ENCODE peak calls at places on chromosome 22, in eight cellular contexts. D is stomach, K is IMR-90, Q is ovary, T is A549, X is thyroid gland, A is prostate gland, Y is breast epithelium. B is an unnamed sample. For H3K4me1, the result is how much of the 10 kb centered on the place peaks cover.

GRCh38 chr22:48748860-48749554 is 1078.7 kb downstream of the BRD1 start:
- DNase-seq in D (peak), K (no peak), Q (no peak), T (no peak), X (no peak), A (peak), Y (peak), B (no peak)

GRCh38 chr22:49153921-49154320 is 673.8 kb downstream of the BRD1 start:
- DNase-seq in D (no peak), K (no peak), Q (no peak), T (no peak), X (no peak), A (no peak), Y (no peak), B (no peak)

GRCh38 chr22:29270475-29271271 is 2.6 kb downstream of the EWSR1 start:
- DNase-seq in D (no peak), K (peak), Q (no peak), T (no peak), X (no peak), A (no peak), Y (no peak), B (no peak)

GRCh38 chr22:27116295-27116694 is 458.9 kb downstream of the MIAT start:
- DNase-seq in D (no peak), K (no peak), Q (no peak), T (no peak), X (no peak), A (peak), Y (no peak), B (no peak)

GRCh38 chr22:16609548-16610261 is 17.1 kb upstream of the CCT8L2 start:
- DNase-seq in D (no peak), K (no peak), Q (no peak), T (no peak), X (no peak), A (no peak), Y (no peak), B (no peak)

GRCh38 chr22:27344546-27344945 is 457.0 kb downstream of the MN1 start:
- DNase-seq in D (no peak), K (no peak), Q (no peak), T (no peak), X (peak), A (no peak), Y (no peak), B (no peak)

GRCh38 chr22:46583571-46583970 is 36.6 kb upstream of the GRAMD4 start:
- DNase-seq in D (no peak), K (no peak), Q (no peak), T (no peak), X (no peak), A (no peak), Y (no peak), B (no peak)

GRCh38 chr22:49320714-49321476 is 506.8 kb downstream of the BRD1 start:
- DNase-seq in D (peak), K (no peak), Q (no peak), T (no peak), X (no peak), A (no peak), Y (no peak), B (no peak)

GRCh38 chr22:50633771-50634170 is 5.8 kb upstream of the ARSA start:
- DNase-seq in D (peak), K (no peak), Q (no peak), T (no peak), X (no peak), A (no peak), Y (no peak), B (no peak)

GRCh38 chr22:50220603-50221409 is 20.0 kb downstream of the SELENOO start:
- DNase-seq in D (no peak), K (no peak), Q (no peak), T (no peak), X (no peak), A (no peak), Y (no peak), B (peak)

GRCh38 chr22:50148991-50149721 is 21.4 kb upstream of the PANX2 start:
- DNase-seq in D (peak), K (peak), Q (no peak), T (peak), X (peak), A (peak), Y (no peak), B (peak)

GRCh38 chr22:23119492-23120414 is 22.0 kb downstream of the RSPH14 start:
- DNase-seq in D (no peak), K (no peak), Q (no peak), T (no peak), X (no peak), A (no peak), Y (no peak), B (no peak)

GRCh38 chr22:49694462-49695260 is 133.0 kb downstream of the BRD1 start:
- DNase-seq in D (peak), K (no peak), Q (no peak), T (no peak), X (no peak), A (no peak), Y (peak), B (no peak)

GRCh38 chr22:38753894-38754246 is 1.9 kb downstream of the SUN2 start:
- DNase-seq in D (no peak), K (no peak), Q (no peak), T (no peak), X (no peak), A (no peak), Y (no peak), B (no peak)

GRCh38 chr22:47174096-47174495 is 411.6 kb downstream of the TBC1D22A start:
- DNase-seq in D (no peak), K (no peak), Q (no peak), T (no peak), X (peak), A (no peak), Y (peak), B (peak)

GRCh38 chr22:20466659-20467379 is 28.8 kb downstream of the KLHL22 start:
- DNase-seq in D (no peak), K (no peak), Q (no peak), T (no peak), X (peak), A (no peak), Y (no peak), B (no peak)

GRCh38 chr22:24951942-24952836 is at the start of gene KIAA1671:
- DNase-seq in D (peak), K (peak), Q (peak), T (peak), X (peak), A (peak), Y (peak), B (peak)
- TF ChIP-seq POLR2A in D (no peak), K (no peak), Q (peak), T (peak), X (peak), A (peak), Y (no peak), B (peak)

GRCh38 chr22:36324414-36324813 is 63.4 kb downstream of the MYH9 start:
- DNase-seq in D (no peak), K (no peak), Q (no peak), T (no peak), X (no peak), A (no peak), Y (no peak), B (no peak)
- H3K4me1 ChIP-seq in D (half or more), K (half or more), Q (under half), T (under half), X (half or more), A (half or more), Y (under half), B (half or more)

DNA sequence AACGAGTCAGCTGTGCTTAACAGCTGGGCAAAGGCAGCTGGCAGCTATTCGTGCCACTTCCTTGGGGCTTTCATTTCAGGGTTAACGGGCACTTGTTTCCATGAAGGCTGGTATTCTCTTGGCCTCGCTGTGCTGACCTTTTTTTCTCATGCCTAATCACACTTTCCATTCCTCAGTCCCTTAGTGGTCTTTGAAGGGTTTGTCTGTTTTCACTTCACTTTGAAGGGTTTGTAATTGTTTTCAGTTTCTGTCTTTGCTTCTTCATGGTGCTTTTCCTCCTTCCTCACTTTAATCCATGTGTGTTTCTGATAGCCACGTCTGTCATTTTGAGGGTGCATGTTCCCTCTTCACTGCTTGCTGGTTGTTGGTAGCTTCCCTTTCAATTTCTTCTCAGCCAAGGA is 24.6 kb downstream of the PPIL2 start:
- DNase-seq in D (no peak), K (no peak), Q (no peak), T (no peak), X (peak), A (no peak), Y (no peak), B (no peak)
- TF ChIP-seq POLR2A in D (no peak), K (no peak), Q (no peak), T (no peak), X (no peak), A (no peak), Y (no peak), B (no peak)

DNA sequence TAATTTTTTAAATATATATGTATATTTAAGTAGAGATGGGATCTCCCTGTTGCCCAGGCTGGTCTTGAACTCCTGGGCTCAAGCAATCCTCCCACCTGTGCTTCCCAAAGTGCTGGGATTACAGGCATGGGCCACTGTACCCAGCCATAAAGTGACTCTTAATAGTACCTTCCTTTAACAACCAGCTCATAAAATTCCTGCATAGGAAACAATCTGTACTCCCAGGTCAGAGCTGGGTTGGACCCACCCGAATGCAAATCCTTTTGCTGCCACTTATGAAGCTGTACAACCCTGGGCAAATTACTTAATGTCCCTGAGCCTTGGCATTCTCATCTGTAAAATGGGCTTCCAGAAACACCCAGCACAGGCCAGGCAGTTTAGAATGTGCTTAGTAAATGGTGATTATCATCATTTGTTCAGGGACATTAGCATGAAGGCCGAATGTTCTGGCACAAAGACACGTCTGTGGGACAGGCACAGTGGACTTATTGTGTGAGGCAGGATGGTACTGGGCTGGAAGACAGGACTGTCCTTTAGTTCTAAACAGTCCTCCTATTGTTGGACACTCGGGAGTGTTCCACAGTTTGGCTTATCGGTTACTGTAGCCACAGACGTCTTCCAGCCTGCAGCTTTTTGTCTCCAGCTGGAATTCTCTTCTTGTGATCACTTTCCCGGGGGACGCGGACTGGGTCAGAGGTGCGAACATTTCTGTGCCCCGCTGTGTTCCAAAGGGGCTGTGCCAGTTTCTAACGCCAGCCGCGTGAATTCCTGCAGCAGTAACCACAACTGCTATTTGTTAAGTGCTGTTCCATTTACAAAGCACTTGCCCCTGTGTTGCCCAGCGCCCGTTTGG is 6.0 kb downstream of the PDXP start:
- DNase-seq in D (no peak), K (no peak), Q (no peak), T (no peak), X (no peak), A (no peak), Y (no peak), B (no peak)
- H3K4me1 ChIP-seq in D (under half), K (under half), Q (under half), T (under half), X (under half), A (under half), Y (under half), B (under half)

GRCh38 chr22:25447067-25447688 is 117.3 kb upstream of the GRK3 start:
- DNase-seq in D (no peak), K (no peak), Q (no peak), T (no peak), X (peak), A (no peak), Y (no peak), B (no peak)

GRCh38 chr22:25451480-25452114 is 112.9 kb upstream of the GRK3 start:
- DNase-seq in D (no peak), K (peak), Q (no peak), T (no peak), X (no peak), A (no peak), Y (no peak), B (no peak)

GRCh38 chr22:25448435-25449051 is 115.9 kb upstream of the GRK3 start:
- DNase-seq in D (no peak), K (peak), Q (no peak), T (peak), X (peak), A (no peak), Y (no peak), B (no peak)

GRCh38 chr22:25449781-25450317 is 114.6 kb upstream of the GRK3 start:
- DNase-seq in D (no peak), K (no peak), Q (no peak), T (no peak), X (no peak), A (no peak), Y (no peak), B (no peak)

GRCh38 chr22:25447689-25448434 is 116.6 kb upstream of the GRK3 start:
- DNase-seq in D (peak), K (peak), Q (peak), T (peak), X (peak), A (peak), Y (peak), B (peak)
- TF ChIP-seq POLR2A in D (no peak), K (peak), Q (peak), T (peak), X (peak), A (no peak), Y (no peak), B (no peak)

GRCh38 chr22:42924436-42924835 is 67.4 kb upstream of the ARFGAP3 start:
- DNase-seq in D (no peak), K (no peak), Q (no peak), T (no peak), X (no peak), A (no peak), Y (no peak), B (no peak)

GRCh38 chr22:42927966-42928365 is 70.9 kb upstream of the ARFGAP3 start:
- DNase-seq in D (no peak), K (no peak), Q (no peak), T (no peak), X (no peak), A (no peak), Y (no peak), B (no peak)

GRCh38 chr22:42926768-42927167 is 69.7 kb upstream of the ARFGAP3 start:
- DNase-seq in D (no peak), K (no peak), Q (no peak), T (no peak), X (no peak), A (no peak), Y (no peak), B (no peak)

GRCh38 chr22:42926034-42926433 is 69.0 kb upstream of the ARFGAP3 start:
- DNase-seq in D (peak), K (no peak), Q (no peak), T (no peak), X (no peak), A (peak), Y (no peak), B (no peak)

DNA sequence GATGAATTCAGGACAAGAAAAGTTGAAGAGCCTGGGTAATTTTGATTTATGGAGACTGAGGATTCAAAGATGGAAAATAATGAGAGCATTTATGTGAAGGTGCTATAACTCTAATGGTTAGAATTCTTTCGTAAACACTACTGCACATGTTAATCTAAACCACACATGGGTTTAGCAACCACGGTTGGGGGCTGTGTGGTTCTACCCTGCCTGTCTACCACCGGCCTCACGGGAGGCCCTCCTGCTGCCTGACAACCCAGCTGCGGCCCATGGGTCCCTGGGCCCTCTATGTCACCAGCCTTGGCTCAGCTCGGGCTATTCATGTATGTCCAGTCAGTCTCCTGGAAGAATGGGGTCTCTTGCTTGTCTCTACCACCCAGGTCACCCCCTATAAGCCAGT is 68.5 kb upstream of the ARFGAP3 start:
- DNase-seq in D (no peak), K (no peak), Q (no peak), T (no peak), X (no peak), A (no peak), Y (no peak), B (no peak)
- H3K4me1 ChIP-seq in D (half or more), K (under half), Q (under half), T (half or more), X (half or more), A (under half), Y (under half), B (half or more)

GRCh38 chr22:43955040-43955882 is at the start of gene SAMM50:
- DNase-seq in D (peak), K (peak), Q (peak), T (peak), X (peak), A (peak), Y (peak), B (peak)
- TF ChIP-seq POLR2A in D (no peak), K (peak), Q (peak), T (peak), X (peak), A (peak), Y (peak), B (peak)